ENCODE peak calls at places on chromosome 12, in ten cellular contexts. Z is psoas muscle, A is ovary, N is esophagus muscularis mucosa, D is cardiac muscle cell, V is aorta, B is heart right ventricle, C is astrocyte, J is PC-3, Q is MM.1S. F is an unnamed sample. For H3K4me1, the result is how much of the 10 kb centered on the place peaks cover.

GRCh38 chr12:107320929-107321618 is 227.7 kb upstream of the CRY1 start:
- DNase-seq in Z (peak), N (no peak), A (no peak), C (peak), J (peak), Q (no peak), B (no peak), D (peak), V (no peak), F (no peak)

GRCh38 chr12:55789171-55789570 is 28.4 kb downstream of the SARNP start:
- DNase-seq in A (no peak), V (no peak), D (no peak), Z (no peak), Q (no peak), N (no peak), C (no peak), J (no peak), B (no peak), F (no peak)

GRCh38 chr12:42196728-42197603 is 41.1 kb downstream of the YAF2 start:
- DNase-seq in A (no peak), C (no peak), Z (no peak), J (no peak), V (no peak), N (no peak), B (no peak), Q (no peak), D (no peak), F (no peak)

GRCh38 chr12:100382327-100382726 is 25.5 kb downstream of the SLC17A8 start:
- DNase-seq in V (no peak), D (no peak), Q (no peak), Z (no peak), C (no peak), J (peak), B (no peak), N (no peak), A (no peak), F (no peak)

GRCh38 chr12:27549801-27550652 is 26.0 kb downstream of the PPFIBP1 start:
- DNase-seq in D (peak), J (peak), B (peak), C (peak), Z (peak), N (peak), V (peak), A (peak), Q (no peak), F (peak)

GRCh38 chr12:130761537-130762318 is 45.6 kb upstream of the RIMBP2 start:
- DNase-seq in Z (peak), J (peak), V (no peak), A (peak), C (peak), D (peak), N (no peak), B (no peak), Q (peak), F (no peak)

GRCh38 chr12:82314406-82314892 is 43.7 kb downstream of the CCDC59 start:
- DNase-seq in A (no peak), Q (no peak), B (no peak), V (no peak), D (no peak), C (no peak), J (peak), N (no peak), Z (no peak), F (peak)

GRCh38 chr12:96258451-96258933 is 64.3 kb downstream of the ELK3 start:
- DNase-seq in Z (peak), A (no peak), Q (no peak), N (no peak), J (no peak), D (peak), B (peak), C (peak), V (peak), F (no peak)

GRCh38 chr12:109885616-109886015 is 5.3 kb upstream of the GLTP start:
- DNase-seq in A (no peak), D (no peak), B (no peak), Z (no peak), Q (no peak), V (no peak), C (no peak), N (no peak), J (peak), F (no peak)

GRCh38 chr12:81502912-81503695 is 256.0 kb downstream of the PPFIA2 start:
- DNase-seq in J (peak), Z (no peak), A (no peak), N (no peak), Q (no peak), V (no peak), D (peak), C (peak), B (no peak), F (no peak)

GRCh38 chr12:21528953-21529352 is 2.9 kb downstream of the SPX start:
- DNase-seq in J (peak), D (peak), B (no peak), Z (no peak), V (no peak), A (no peak), Q (no peak), N (no peak), C (no peak), F (no peak)

GRCh38 chr12:131845121-131845520 is 16.9 kb downstream of the MMP17 start:
- DNase-seq in D (no peak), J (no peak), Z (no peak), N (no peak), A (no peak), Q (no peak), V (no peak), C (no peak), B (no peak), F (no peak)

GRCh38 chr12:103697912-103698751 is 111.1 kb downstream of the STAB2 start:
- DNase-seq in A (no peak), N (no peak), Z (no peak), V (no peak), Q (no peak), D (no peak), J (no peak), C (no peak), B (no peak), F (no peak)

GRCh38 chr12:65741662-65742480 is 82.4 kb upstream of the HMGA2 start:
- DNase-seq in V (peak), A (peak), D (peak), J (no peak), Z (no peak), N (no peak), Q (no peak), B (peak), C (peak), F (no peak)

GRCh38 chr12:69623970-69624369 is 13.3 kb upstream of the LRRC10 start:
- DNase-seq in Z (peak), J (no peak), C (no peak), B (peak), A (peak), V (no peak), Q (no peak), D (peak), N (no peak), F (peak)

GRCh38 chr12:124919646-124920352 is 5.3 kb upstream of the UBC start:
- DNase-seq in D (no peak), V (peak), J (peak), N (no peak), Z (no peak), C (peak), A (no peak), Q (peak), B (no peak), F (no peak)

GRCh38 chr12:53596920-53597363 is 29.2 kb downstream of the ATF7 start:
- DNase-seq in C (peak), A (no peak), N (no peak), J (no peak), V (no peak), B (no peak), Q (no peak), D (peak), Z (no peak), F (no peak)

GRCh38 chr12:115337693-115338543 is 653.9 kb upstream of the TBX3 start:
- DNase-seq in V (peak), Q (no peak), B (peak), N (no peak), A (no peak), D (peak), C (peak), Z (peak), J (peak), F (no peak)

GRCh38 chr12:96241484-96242256 is 47.5 kb downstream of the ELK3 start:
- DNase-seq in Z (peak), J (no peak), D (peak), Q (no peak), A (no peak), C (peak), B (no peak), N (no peak), V (no peak), F (no peak)

GRCh38 chr12:89529738-89530137 is 3.9 kb upstream of the POC1B start:
- DNase-seq in N (no peak), B (no peak), Z (no peak), Q (peak), J (peak), C (peak), V (no peak), D (peak), A (no peak), F (no peak)

GRCh38 chr12:91902860-91903683 is 242.6 kb downstream of the BTG1 start:
- DNase-seq in C (peak), A (no peak), J (no peak), B (no peak), N (no peak), V (no peak), D (no peak), Q (no peak), Z (no peak), F (no peak)

GRCh38 chr12:130500835-130501330 is 163.2 kb downstream of the PIWIL1 start:
- DNase-seq in J (no peak), N (no peak), B (no peak), D (no peak), Q (no peak), C (no peak), Z (no peak), V (no peak), A (no peak), F (peak)

GRCh38 chr12:50222275-50222783 is 55.2 kb upstream of the CERS5 start:
- DNase-seq in N (no peak), Q (no peak), D (peak), C (peak), J (peak), V (no peak), Z (peak), A (peak), B (no peak), F (no peak)

GRCh38 chr12:114685320-114685781 is 1.4 kb upstream of the TBX3 start:
- DNase-seq in D (no peak), Q (no peak), C (no peak), B (no peak), N (no peak), Z (peak), A (no peak), J (no peak), V (no peak), F (no peak)

GRCh38 chr12:40829738-40830144 is 137.5 kb downstream of the CNTN1 start:
- DNase-seq in Q (no peak), A (no peak), N (no peak), Z (no peak), C (no peak), D (no peak), J (peak), V (no peak), B (no peak), F (no peak)

GRCh38 chr12:46382425-46382973 is 9.9 kb upstream of the SLC38A2 start:
- DNase-seq in J (peak), N (no peak), D (no peak), B (no peak), Z (no peak), Q (no peak), A (peak), C (no peak), V (peak), F (no peak)

GRCh38 chr12:55696796-55697462 is 10.8 kb downstream of the ITGA7 start:
- DNase-seq in Z (no peak), V (peak), B (no peak), D (no peak), C (no peak), A (no peak), J (no peak), Q (no peak), N (no peak), F (peak)

GRCh38 chr12:27279836-27280235 is 35.8 kb downstream of the STK38L start:
- DNase-seq in N (no peak), B (no peak), C (no peak), D (no peak), J (peak), A (no peak), Z (no peak), V (no peak), Q (no peak), F (no peak)

GRCh38 chr12:55614764-55615163 is 21.9 kb upstream of the OR10P1 start:
- DNase-seq in A (no peak), Q (no peak), N (no peak), J (no peak), D (no peak), B (no peak), C (no peak), V (no peak), Z (no peak), F (no peak)

GRCh38 chr12:27297576-27297975 is 35.1 kb upstream of the BMAL2 start:
- DNase-seq in Q (no peak), C (no peak), J (no peak), B (no peak), Z (no peak), A (no peak), N (no peak), V (no peak), D (no peak), F (no peak)

GRCh38 chr12:46886541-46887041 is 60.8 kb upstream of the SLC38A4 start:
- DNase-seq in Q (no peak), N (no peak), C (peak), Z (no peak), B (no peak), D (no peak), A (no peak), V (no peak), J (peak), F (no peak)

GRCh38 chr12:54784115-54784514 is 70.2 kb upstream of the MUCL1 start:
- DNase-seq in Z (no peak), B (no peak), C (no peak), D (no peak), V (no peak), N (no peak), J (no peak), A (no peak), Q (no peak), F (no peak)

GRCh38 chr12:34022079-34022830 is at the start of gene ALG10:
- DNase-seq in N (peak), D (peak), B (peak), C (peak), Z (peak), A (peak), Q (peak), V (peak), J (peak), F (peak)

GRCh38 chr12:50742776-50743175 is 21.1 kb upstream of the ATF1 start:
- DNase-seq in Z (no peak), J (no peak), C (no peak), D (no peak), N (no peak), V (no peak), Q (no peak), B (no peak), A (no peak), F (no peak)

GRCh38 chr12:30753761-30754382 is 879 bp downstream of the CAPRIN2 start:
- DNase-seq in D (peak), V (no peak), B (no peak), J (peak), Z (no peak), C (peak), Q (peak), A (no peak), N (no peak), F (no peak)

GRCh38 chr12:31011336-31011735 is 62.3 kb upstream of the DDX11 start:
- DNase-seq in A (no peak), B (no peak), V (no peak), Z (no peak), N (no peak), J (no peak), D (no peak), C (no peak), Q (no peak), F (peak)

GRCh38 chr12:105357162-105357691 is 26.7 kb downstream of the C12orf75 start:
- DNase-seq in N (no peak), B (no peak), Z (no peak), D (no peak), A (no peak), V (no peak), C (peak), Q (peak), J (peak), F (no peak)

GRCh38 chr12:130423136-130423535 is 85.4 kb downstream of the PIWIL1 start:
- DNase-seq in B (no peak), A (no peak), Z (no peak), N (no peak), C (no peak), Q (no peak), D (no peak), J (no peak), V (no peak), F (no peak)

DNA sequence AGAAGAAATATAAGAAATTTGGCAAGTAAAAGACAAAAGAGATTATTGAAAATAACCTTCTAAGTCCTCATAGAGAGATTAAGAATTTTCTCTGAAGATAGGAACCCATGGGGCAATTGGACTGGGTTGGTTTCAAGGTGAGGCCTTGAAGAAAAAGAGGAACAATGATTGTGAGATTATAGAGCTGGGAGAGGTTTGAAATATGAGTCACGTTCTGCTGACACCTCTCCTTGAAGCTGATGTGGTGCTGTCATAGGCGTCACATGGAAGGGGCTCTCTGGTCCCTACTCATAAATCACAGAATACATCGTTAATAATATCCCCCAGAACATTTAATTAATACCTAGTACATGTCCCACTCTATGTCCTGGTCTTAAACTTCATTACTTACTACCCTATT is 227.6 kb upstream of the PDE3A start:
- DNase-seq in A (no peak), Q (no peak), V (no peak), D (no peak), J (no peak), C (no peak), B (no peak), N (no peak), Z (no peak), F (no peak)
- H3K4me1 ChIP-seq in A (under half), Q (under half), V (under half), D (under half), J (under half), C (under half), B (under half), N (under half), Z (under half), F (under half)

GRCh38 chr12:108838194-108839010 is 19.0 kb downstream of the SSH1 start:
- DNase-seq in J (peak), C (peak), N (peak), B (peak), Q (peak), D (peak), V (peak), Z (peak), A (peak), F (peak)
- H3K4me1 ChIP-seq in J (under half), C (half or more), N (half or more), B (half or more), Q (under half), D (under half), V (under half), Z (half or more), A (under half), F (half or more)

DNA sequence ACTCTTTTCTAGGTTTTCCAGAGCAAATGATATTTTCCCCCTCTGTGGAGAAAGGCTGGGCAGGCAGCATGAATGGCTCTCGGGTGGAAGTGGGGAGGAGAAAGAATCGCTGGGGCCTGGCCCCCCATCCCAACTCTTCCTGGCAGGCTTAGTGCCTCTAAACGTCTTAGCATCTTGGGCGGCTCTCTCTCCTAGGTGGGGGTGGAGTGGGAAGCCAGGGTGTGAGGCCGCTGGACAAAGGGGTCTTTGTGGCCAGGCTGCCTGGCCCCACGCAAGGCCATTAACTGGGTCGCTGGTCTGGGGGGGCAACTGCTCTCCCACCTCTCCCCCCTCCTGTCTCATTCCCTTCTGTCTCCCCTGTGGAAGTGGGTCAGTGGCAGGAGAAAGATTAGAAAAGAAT is 4.7 kb downstream of the LRP1-AS start:
- DNase-seq in Q (no peak), J (no peak), A (no peak), B (no peak), V (no peak), N (no peak), Z (no peak), C (no peak), D (no peak), F (no peak)
- H3K4me1 ChIP-seq in Q (under half), J (under half), A (under half), B (half or more), V (under half), N (half or more), Z (under half), C (under half), D (under half), F (under half)

DNA sequence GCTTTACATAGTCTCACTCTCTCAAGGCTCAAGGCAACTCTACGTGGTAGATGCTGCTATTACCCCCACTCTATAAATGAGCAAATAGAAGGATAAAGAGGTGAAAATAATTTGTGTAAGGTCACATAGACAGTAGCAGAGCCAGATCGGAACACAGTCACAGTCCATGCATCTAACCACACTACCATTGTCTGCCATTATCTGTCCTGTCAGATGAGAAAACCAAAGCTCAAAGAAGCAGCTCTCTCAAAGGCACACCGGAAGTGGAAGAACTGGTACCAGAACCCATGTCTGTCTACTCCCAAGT is 134.4 kb upstream of the NUDT4 start:
- DNase-seq in A (no peak), V (no peak), D (no peak), N (no peak), J (no peak), C (no peak), Z (no peak), Q (peak), B (no peak), F (no peak)
- H3K4me1 ChIP-seq in A (under half), V (under half), D (under half), N (under half), J (under half), C (under half), Z (under half), Q (under half), B (under half), F (under half)

DNA sequence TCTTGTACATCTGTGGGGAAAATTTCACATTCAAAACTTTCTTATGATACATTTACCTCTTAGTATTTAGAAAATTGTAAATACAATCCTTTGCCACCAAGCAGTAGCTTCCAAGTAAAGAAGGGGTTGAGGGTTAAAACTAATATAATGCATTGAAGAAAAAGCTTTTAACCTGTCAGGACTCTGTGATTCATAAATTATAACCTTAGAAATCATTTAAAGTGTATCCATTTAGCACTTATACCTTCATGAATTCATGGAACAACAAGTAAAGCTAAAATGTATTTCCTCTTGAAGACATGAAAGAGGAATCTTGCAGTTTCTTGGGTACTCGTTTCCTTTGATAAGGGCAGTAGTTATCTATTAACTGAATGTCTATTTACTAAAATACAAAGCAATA is 424.3 kb downstream of the APAF1 start:
- DNase-seq in A (no peak), B (no peak), Z (no peak), C (no peak), D (no peak), V (no peak), N (no peak), Q (no peak), J (no peak), F (no peak)
- H3K4me1 ChIP-seq in A (under half), B (under half), Z (under half), C (under half), D (under half), V (under half), N (under half), Q (under half), J (under half), F (under half)

DNA sequence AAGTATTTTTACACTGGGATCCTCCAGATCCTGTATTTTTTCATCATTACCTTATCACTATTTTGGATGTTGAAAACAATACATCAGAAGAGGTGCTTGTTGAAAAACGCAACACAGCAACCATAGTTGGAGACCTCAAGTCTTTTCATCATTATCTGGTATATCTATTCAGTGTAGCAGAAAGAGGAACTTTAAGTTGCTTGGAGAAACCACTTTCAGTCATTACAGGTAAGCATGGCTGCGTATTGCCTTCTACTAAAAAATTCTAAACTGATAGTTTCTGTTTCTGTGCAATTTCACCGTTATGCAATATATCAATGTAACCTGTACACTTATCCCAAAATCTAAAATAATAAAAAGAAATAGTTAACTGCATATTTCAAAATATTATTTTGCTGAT is 32.2 kb upstream of the PTPRQ start:
- DNase-seq in A (no peak), N (no peak), J (no peak), V (no peak), Z (no peak), D (no peak), Q (peak), C (no peak), B (no peak), F (no peak)
- H3K4me1 ChIP-seq in A (under half), N (under half), J (under half), V (under half), Z (under half), D (under half), Q (under half), C (under half), B (under half), F (under half)